ENCODE peak calls at places on chromosome 15, in five cellular contexts. Q is mesenteric fat pad, U is activated B cell treated with CpG ODN at 0.5 μM for 24 hours, O is germinal center, M is HEK293T. G is an unnamed sample.

GRCh38 chr15:81341351-81341750 is 17.4 kb upstream of the STARD5 start:
- DNase-seq in Q (no peak), U (no peak), O (no peak), M (no peak), G (no peak)

GRCh38 chr15:92681141-92681622 is 25.6 kb upstream of the FAM174B start:
- DNase-seq in Q (no peak), U (no peak), O (no peak), M (no peak), G (no peak)

GRCh38 chr15:57915827-57916531 is 149.5 kb downstream of the ALDH1A2 start:
- DNase-seq in Q (no peak), U (no peak), O (no peak), M (no peak), G (no peak)

GRCh38 chr15:42911058-42911592 is 9.5 kb downstream of the TTBK2 start:
- DNase-seq in Q (no peak), U (no peak), O (no peak), M (no peak), G (no peak)

GRCh38 chr15:100909582-100909981 is 9.6 kb upstream of the LRRK1 start:
- DNase-seq in Q (no peak), U (no peak), O (no peak), M (no peak), G (no peak)

GRCh38 chr15:71290002-71290401 is 174.7 kb downstream of the THSD4 start:
- DNase-seq in Q (no peak), U (no peak), O (no peak), M (no peak), G (no peak)

GRCh38 chr15:80207887-80208286 is 44.1 kb downstream of the CTXND1 start:
- DNase-seq in Q (no peak), U (no peak), O (no peak), M (no peak), G (no peak)

GRCh38 chr15:38071211-38071972 is 137.0 kb downstream of the TMCO5A start:
- DNase-seq in Q (no peak), U (no peak), O (no peak), M (no peak), G (no peak)

GRCh38 chr15:50107591-50108408 is 11.2 kb downstream of the ATP8B4 start:
- DNase-seq in Q (no peak), U (no peak), O (no peak), M (no peak), G (no peak)

GRCh38 chr15:45157974-45158373 is 28.2 kb downstream of the DUOX1 start:
- DNase-seq in Q (no peak), U (no peak), O (no peak), M (no peak), G (no peak)

GRCh38 chr15:90142216-90143175 is 40.2 kb upstream of the IDH2 start:
- DNase-seq in Q (no peak), U (no peak), O (no peak), M (no peak), G (no peak)

G was measured in OCI-LY7.